ENCODE peak calls at places on chromosomes 2 and 18, in six cellular contexts. H is heart left ventricle, J is MCF 10A, U is germinal center, S is AG08396, E is fibroblast of mammary gland. B is an unnamed sample.

GRCh38 chr2:128308889-128309288 is 9.8 kb downstream of the HS6ST1 start:
- DNase-seq in H (peak), J (no peak), U (no peak), S (no peak), E (no peak), B (no peak)

GRCh38 chr2:83068706-83069105 is 1390.4 kb downstream of the SUCLG1 start:
- DNase-seq in H (no peak), J (no peak), U (no peak), S (no peak), E (no peak), B (no peak)

GRCh38 chr2:26473796-26474195 is 4.1 kb downstream of the OTOF start:
- DNase-seq in H (no peak), J (no peak), U (no peak), S (no peak), E (no peak), B (no peak)

GRCh38 chr2:35410431-35411061 is 945.0 kb upstream of the CRIM1 start:
- DNase-seq in H (peak), J (peak), U (peak), S (peak), E (peak), B (peak)

GRCh38 chr18:79071037-79071960 is 2.1 kb downstream of the ATP9B start:
- DNase-seq in H (no peak), J (no peak), U (no peak), S (no peak), E (no peak), B (no peak)

GRCh38 chr2:221999702-222000101 is 299.1 kb downstream of the PAX3 start:
- DNase-seq in H (no peak), J (peak), U (no peak), S (peak), E (peak), B (no peak)

GRCh38 chr18:11203998-11204397 is 54.6 kb upstream of the PIEZO2 start:
- DNase-seq in H (no peak), J (no peak), U (no peak), S (no peak), E (no peak), B (no peak)

GRCh38 chr2:33366473-33366872 is 110.0 kb upstream of the RASGRP3 start:
- DNase-seq in H (peak), J (no peak), U (no peak), S (peak), E (peak), B (no peak)

GRCh38 chr18:74407888-74408287 is 49.2 kb downstream of the DIPK1C start:
- DNase-seq in H (no peak), J (no peak), U (no peak), S (no peak), E (no peak), B (peak)

GRCh38 chr2:46492301-46492700 is 12.9 kb downstream of the TMEM247 start:
- DNase-seq in H (no peak), J (no peak), U (no peak), S (no peak), E (no peak), B (no peak)

GRCh38 chr2:46909771-46910419 is 5.7 kb downstream of the MCFD2 start:
- DNase-seq in H (no peak), J (peak), U (no peak), S (peak), E (peak), B (peak)

GRCh38 chr2:177303939-177304338 is 39.4 kb upstream of the NFE2L2 start:
- DNase-seq in H (no peak), J (no peak), U (no peak), S (no peak), E (no peak), B (no peak)

GRCh38 chr18:23265691-23266399 is 130.6 kb downstream of the CABLES1 start:
- DNase-seq in H (no peak), J (no peak), U (no peak), S (no peak), E (no peak), B (no peak)

GRCh38 chr2:215277942-215278341 is 33.9 kb upstream of the ATIC start:
- DNase-seq in H (no peak), J (peak), U (no peak), S (no peak), E (peak), B (no peak)